ENCODE peak calls at places on chromosomes 12 and 14, in five cellular contexts. X is mesothelial cell of epicardium; R is HS-5; Z is head of caudate nucleus; C is effector memory CD8-positive, alpha-beta T cell. W is an unnamed sample.

GRCh38 chr12:112175361-112176155 is 50.2 kb downstream of the TRAFD1 start:
- DNase-seq in X (no peak), R (no peak), Z (no peak), C (no peak), W (no peak)

GRCh38 chr12:1781770-1782169 is 38.6 kb upstream of the LRTM2 start:
- DNase-seq in X (no peak), R (no peak), Z (no peak), C (no peak), W (no peak)

GRCh38 chr14:103549361-103550311 is 12.8 kb downstream of the BAG5 start:
- DNase-seq in X (no peak), R (no peak), Z (peak; percentile 86), C (no peak), W (no peak)

GRCh38 chr12:59086124-59086523 is 165.8 kb upstream of the LRIG3 start:
- DNase-seq in X (no peak), R (no peak), Z (no peak), C (no peak), W (no peak)

GRCh38 chr12:80157640-80158039 is 58.3 kb downstream of the OTOGL start:
- DNase-seq in X (no peak), R (no peak), Z (no peak), C (no peak), W (no peak)

GRCh38 chr14:21084988-21085853 is 13.2 kb downstream of the ZNF219 start:
- DNase-seq in X (no peak), R (no peak), Z (no peak), C (no peak), W (peak; percentile 60)

GRCh38 chr14:76081642-76082041 is 70.1 kb upstream of the GPATCH2L start:
- DNase-seq in X (no peak), R (no peak), Z (no peak), C (no peak), W (no peak)

GRCh38 chr14:104434214-104435076 is 145.1 kb upstream of the C14orf180 start:
- DNase-seq in X (no peak), R (no peak), Z (no peak), C (no peak), W (no peak)

GRCh38 chr14:95577067-95577800 is 42.4 kb downstream of the GLRX5 start:
- DNase-seq in X (no peak), R (no peak), Z (no peak), C (no peak), W (no peak)

GRCh38 chr12:97404549-97404948 is 58.1 kb upstream of the RMST start:
- DNase-seq in X (no peak), R (no peak), Z (peak; percentile 35), C (no peak), W (peak; percentile 10)

GRCh38 chr12:76020731-76021672 is 10.6 kb downstream of the PHLDA1 start:
- DNase-seq in X (no peak), R (peak; percentile 97), Z (no peak), C (peak; percentile 60), W (peak; percentile 97)

GRCh38 chr14:81416233-81416927 is 16.3 kb upstream of the STON2 start:
- DNase-seq in X (no peak), R (no peak), Z (no peak), C (no peak), W (no peak)

GRCh38 chr14:24411468-24412454 is 13.0 kb downstream of the NYNRIN start:
- DNase-seq in X (no peak), R (no peak), Z (no peak), C (peak; percentile 16), W (no peak)

GRCh38 chr12:51818567-51819300 is 29.8 kb downstream of the FIGNL2 start:
- DNase-seq in X (no peak), R (peak; percentile 56), Z (no peak), C (no peak), W (peak; percentile 15)

GRCh38 chr12:131901431-131902331 is 7.3 kb downstream of the ULK1 start:
- DNase-seq in X (no peak), R (no peak), Z (peak; percentile 49), C (no peak), W (no peak)

GRCh38 chr14:99378782-99379214 is 101.9 kb downstream of the SETD3 start:
- DNase-seq in X (no peak), R (no peak), Z (no peak), C (no peak), W (no peak)

GRCh38 chr14:20608383-20609095 is 17.4 kb upstream of the RNASE12 start:
- DNase-seq in X (no peak), R (no peak), Z (no peak), C (no peak), W (no peak)

W was measured in non-pigmented ciliary epithelial cell.